ENCODE peak calls at places on chromosomes 1 and 21, in five cellular contexts. One of them, this sample, is unnamed.
A peak's percentile ranks its signal among the peaks of the same experiment; 100 is the strongest.

GRCh38 chr1:194447635-194448034 is 1261.2 kb upstream of the B3GALT2 start:
- DNase-seq in ACHN: no peak
- DNase-seq in C1 segment of cervical spinal cord: no peak
- DNase-seq in iPS-NIHi11: no peak
- DNase-seq in Panc1: no peak
- DNase-seq in this sample: no peak

GRCh38 chr21:41207401-41208388 is 39.7 kb downstream of the BACE2 start:
- DNase-seq in ACHN: no peak
- DNase-seq in C1 segment of cervical spinal cord: peak; percentile 21
- DNase-seq in iPS-NIHi11: no peak
- DNase-seq in Panc1: no peak
- DNase-seq in this sample: no peak

GRCh38 chr1:91803847-91804545 is 82.0 kb downstream of the TGFBR3 start:
- DNase-seq in ACHN: no peak
- DNase-seq in C1 segment of cervical spinal cord: no peak
- DNase-seq in iPS-NIHi11: no peak
- DNase-seq in Panc1: no peak
- DNase-seq in this sample: no peak

GRCh38 chr1:150973826-150974579 is 632 bp downstream of the CERS2 start:
- DNase-seq in ACHN: peak; percentile 42
- DNase-seq in C1 segment of cervical spinal cord: peak; percentile 80
- DNase-seq in iPS-NIHi11: peak; percentile 60
- DNase-seq in Panc1: no peak
- DNase-seq in this sample: no peak

GRCh38 chr21:45147473-45148315 is 73.3 kb downstream of the ADARB1 start:
- DNase-seq in ACHN: no peak
- DNase-seq in C1 segment of cervical spinal cord: no peak
- DNase-seq in iPS-NIHi11: no peak
- DNase-seq in Panc1: no peak
- DNase-seq in this sample: no peak

GRCh38 chr1:147111381-147112130 is 60.7 kb downstream of the PRKAB2 start:
- DNase-seq in ACHN: no peak
- DNase-seq in C1 segment of cervical spinal cord: no peak
- DNase-seq in iPS-NIHi11: no peak
- DNase-seq in Panc1: no peak
- DNase-seq in this sample: no peak

GRCh38 chr1:42418516-42418915 is 37.3 kb downstream of the ZMYND12 start:
- DNase-seq in ACHN: no peak
- DNase-seq in C1 segment of cervical spinal cord: no peak
- DNase-seq in iPS-NIHi11: peak; percentile 20
- DNase-seq in Panc1: no peak
- DNase-seq in this sample: no peak

GRCh38 chr1:220528049-220528678 is at the start of gene MARK1:
- DNase-seq in ACHN: peak; percentile 22
- DNase-seq in C1 segment of cervical spinal cord: peak; percentile 75
- DNase-seq in iPS-NIHi11: peak; percentile 87
- DNase-seq in Panc1: no peak
- DNase-seq in this sample: no peak

GRCh38 chr1:13619909-13620308 is 36.3 kb downstream of the PDPN start:
- DNase-seq in ACHN: no peak
- DNase-seq in C1 segment of cervical spinal cord: no peak
- DNase-seq in iPS-NIHi11: no peak
- DNase-seq in Panc1: no peak
- DNase-seq in this sample: no peak

This sample was measured in amniotic stem cell.